ENCODE peak calls at places on chromosomes 1 and 21, in four cellular contexts. E is A549, T is K562, N is GM12878. S is an unnamed sample.

GRCh38 chr1:199184180-199184579 is 545.3 kb downstream of the PTPRC start:
- DNase-seq in E (no peak), T (no peak), N (no peak), S (no peak)

GRCh38 chr21:44368711-44369446 is 15.5 kb downstream of the TRPM2 start:
- DNase-seq in E (peak), T (no peak), N (no peak), S (no peak)

GRCh38 chr1:186813420-186813819 is 15.3 kb upstream of the PLA2G4A start:
- DNase-seq in N (no peak), E (no peak), T (no peak), S (no peak)

GRCh38 chr21:27426196-27426595 is 459.3 kb upstream of the ADAMTS5 start:
- DNase-seq in T (no peak), E (no peak), N (no peak), S (no peak)

GRCh38 chr1:180168786-180169640 is 14.3 kb downstream of the QSOX1 start:
- DNase-seq in T (peak), N (no peak), E (peak), S (peak)

GRCh38 chr1:29256395-29256794 is 20.1 kb downstream of the PTPRU start:
- DNase-seq in E (no peak), T (no peak), N (no peak), S (no peak)

GRCh38 chr1:61420909-61421835 is 303.8 kb downstream of the TM2D1 start:
- DNase-seq in N (no peak), T (no peak), E (no peak), S (no peak)

GRCh38 chr1:160520999-160521398 is 2.1 kb downstream of the SLAMF6 start:
- DNase-seq in T (no peak), N (no peak), E (no peak), S (no peak)

GRCh38 chr1:67088440-67088839 is 34.5 kb upstream of the SLC35D1 start:
- DNase-seq in E (no peak), N (no peak), T (peak), S (no peak)

GRCh38 chr1:213613549-213613948 is 374.2 kb upstream of the PROX1 start:
- DNase-seq in T (no peak), N (no peak), E (no peak), S (peak)

GRCh38 chr1:37410815-37411214 is 63.6 kb upstream of the ZC3H12A start:
- DNase-seq in T (peak), E (no peak), N (no peak), S (peak)

GRCh38 chr21:41923641-41924342 is 30.0 kb downstream of the C2CD2 start:
- DNase-seq in E (no peak), T (no peak), N (no peak), S (no peak)

GRCh38 chr1:23627065-23627464 is 64.5 kb upstream of the RPL11 start:
- DNase-seq in T (no peak), N (no peak), E (no peak), S (no peak)

GRCh38 chr1:61318319-61319125 is 236.2 kb downstream of the NFIA start:
- DNase-seq in N (peak), E (no peak), T (peak), S (no peak)

GRCh38 chr1:61254629-61255323 is 172.4 kb downstream of the NFIA start:
- DNase-seq in N (no peak), T (no peak), E (no peak), S (no peak)

GRCh38 chr1:27403065-27403726 is 10.8 kb downstream of the GPR3 start:
- DNase-seq in T (peak), N (no peak), E (no peak), S (no peak)

GRCh38 chr1:112905420-112906154 is 50.4 kb downstream of the SLC16A1 start:
- DNase-seq in T (peak), E (no peak), N (no peak), S (no peak)

DNA sequence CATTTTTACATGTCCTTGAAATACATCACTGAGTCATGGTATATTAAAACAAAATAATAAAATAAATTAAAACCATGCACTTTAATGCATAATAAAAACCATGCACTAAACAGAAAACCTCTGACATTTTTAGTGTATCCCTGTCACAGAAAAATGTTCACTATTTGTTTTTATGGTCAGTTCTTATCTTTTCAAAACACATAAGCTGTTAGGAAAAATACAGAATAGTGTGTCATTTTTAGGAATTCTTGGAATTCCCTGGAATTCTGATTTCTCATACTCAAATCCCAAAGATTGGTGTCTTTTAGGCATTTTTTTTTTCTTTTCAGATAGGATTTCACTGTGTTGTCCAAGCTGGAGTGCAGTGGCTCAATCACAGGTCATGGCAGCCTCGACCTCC is 25.1 kb upstream of the TINAGL1 start:
- DNase-seq in E (no peak), N (no peak), T (no peak), S (no peak)
- TF ChIP-seq POLR2AphosphoS2 in E (no peak), N (no peak), T (no peak), S (no peak)

DNA sequence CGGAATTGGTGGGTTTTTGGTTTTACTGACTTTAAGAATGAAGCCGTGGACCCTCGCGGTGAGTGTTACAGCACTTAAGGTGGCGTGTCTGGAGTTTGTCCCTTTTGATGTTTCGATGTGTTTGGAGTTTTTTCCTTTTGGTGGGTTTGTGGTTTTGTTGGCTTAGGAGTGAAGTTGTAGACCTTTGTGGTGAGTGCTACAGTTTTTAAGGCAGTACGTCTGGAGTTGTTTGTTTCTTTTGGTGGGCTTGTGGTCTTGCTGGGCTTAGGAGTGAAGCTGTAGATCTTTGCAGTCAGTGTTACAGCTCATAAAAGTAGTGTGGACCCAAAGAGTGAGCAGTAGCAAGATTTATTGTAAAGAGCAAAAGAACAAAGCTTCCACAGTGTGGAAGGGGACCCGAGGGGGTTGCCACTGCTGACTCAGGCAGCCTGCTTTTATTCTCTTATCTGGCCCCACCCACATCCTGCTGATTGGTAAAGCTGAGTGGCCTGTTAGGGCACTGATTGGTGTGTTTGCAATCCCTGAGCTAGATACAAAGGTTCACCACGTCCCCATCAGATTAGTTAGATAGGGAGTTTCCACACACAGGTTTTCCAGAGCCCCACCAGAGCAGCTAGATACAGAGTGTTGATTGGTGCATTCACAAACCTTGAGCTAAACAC is 20.9 kb downstream of the HENMT1 start:
- DNase-seq in T (peak), N (no peak), E (no peak), S (peak)
- TF ChIP-seq POLR2AphosphoS2 in T (no peak), N (no peak), E (no peak), S (no peak)

GRCh38 chr21:37845535-37845934 is 70.7 kb downstream of the KCNJ6 start:
- DNase-seq in E (no peak), T (no peak), N (no peak), S (no peak)

GRCh38 chr21:37849703-37850102 is 66.6 kb downstream of the KCNJ6 start:
- DNase-seq in T (no peak), N (no peak), E (no peak), S (no peak)

DNA sequence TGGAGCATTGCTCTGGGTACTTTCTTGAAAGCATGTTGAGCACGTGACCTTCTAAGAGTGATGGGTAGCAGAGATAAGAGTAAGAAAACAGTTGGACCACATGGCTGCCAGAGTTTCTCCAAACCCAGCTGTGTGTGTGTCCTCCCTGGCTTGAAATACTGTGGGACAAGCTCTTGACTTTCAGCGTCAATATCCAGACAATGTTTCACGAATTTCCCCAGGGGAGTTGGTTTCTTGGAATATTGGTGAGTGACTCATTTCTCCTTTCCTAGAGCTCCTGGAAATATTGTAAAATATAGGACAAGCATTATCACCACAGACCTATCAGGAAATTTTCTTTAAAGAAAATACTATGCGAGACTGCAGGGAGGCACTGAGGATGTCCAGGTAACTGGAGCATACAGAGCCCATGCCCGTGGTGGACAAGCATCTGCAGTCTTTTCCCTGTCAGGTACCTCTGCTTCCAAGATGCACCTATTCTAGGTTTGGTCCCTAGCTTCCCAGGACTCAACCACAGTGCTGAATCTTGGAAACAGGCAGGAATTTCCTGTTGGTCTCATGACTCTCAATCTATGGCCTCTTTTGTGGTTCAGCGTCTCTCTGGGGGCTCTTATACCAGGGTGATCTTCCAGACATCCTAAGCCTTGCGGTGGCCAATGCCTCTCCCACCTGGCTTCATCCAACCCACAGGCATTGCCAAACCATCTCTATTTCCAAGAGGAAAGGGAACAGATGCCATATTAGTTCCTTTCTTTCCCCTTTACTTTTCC is 67.4 kb downstream of the KCNJ6 start:
- DNase-seq in T (no peak), N (no peak), E (no peak), S (no peak)
- TF ChIP-seq POLR2AphosphoS2 in T (no peak), N (no peak), E (no peak), S (no peak)

GRCh38 chr1:50251592-50252165 is 143.0 kb downstream of the ELAVL4 start:
- DNase-seq in T (no peak), E (no peak), N (no peak), S (no peak)
- TF ChIP-seq POLR2AphosphoS2 in T (no peak), E (no peak), N (no peak), S (no peak)

GRCh38 chr1:22048351-22049192 is 3.9 kb upstream of the CDC42 start:
- DNase-seq in N (peak), T (peak), E (no peak), S (peak)
- TF ChIP-seq POLR2AphosphoS2 in N (no peak), T (no peak), E (no peak), S (no peak)

DNA sequence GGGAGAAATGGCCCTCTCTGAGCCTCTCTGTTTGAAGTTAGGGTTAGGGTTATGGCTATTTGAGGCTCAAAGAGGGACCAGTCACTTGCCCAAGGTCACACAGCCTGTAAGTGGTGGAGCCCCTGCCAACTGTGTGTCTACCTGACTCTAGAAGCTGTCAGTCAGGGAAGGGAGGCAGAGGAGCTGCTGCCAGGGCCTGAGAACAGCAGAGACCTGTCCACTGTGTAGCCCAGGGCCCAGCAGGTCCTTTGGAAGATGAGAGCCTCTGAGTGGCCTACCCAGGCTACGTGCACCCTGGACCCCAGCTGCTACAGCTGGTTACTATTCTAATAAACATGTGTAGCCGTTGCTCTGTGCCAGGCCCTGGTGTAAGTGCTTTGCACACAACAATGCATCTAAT is 15.1 kb upstream of the EDN2 start:
- DNase-seq in T (no peak), N (no peak), E (no peak), S (no peak)
- TF ChIP-seq POLR2AphosphoS2 in T (no peak), N (no peak), E (no peak), S (no peak)